ENCODE peak calls at places on chromosomes 12 and 14, in nine cellular contexts. W is SK-N-SH, P is cardiac muscle cell, Z is keratinocyte, T is Peyer's patch, C is A549, L is fibroblast of lung, O is tibial nerve, N is endothelial cell of umbilical vein. F is an unnamed sample. For H3K4me1, the result is how much of the 10 kb centered on the place peaks cover.

GRCh38 chr14:91413547-91414474 is 3.8 kb downstream of the CCDC88C start:
- DNase-seq in W (no peak), T (peak), O (no peak), L (no peak), N (no peak), P (no peak), C (no peak), Z (no peak), F (no peak)

GRCh38 chr12:122862872-122863701 is 27.8 kb downstream of the HIP1R start:
- DNase-seq in N (no peak), L (no peak), Z (no peak), C (no peak), O (no peak), T (peak), W (peak), P (no peak), F (no peak)

GRCh38 chr12:64175254-64175945 is 46.7 kb downstream of the KICS2 start:
- DNase-seq in L (peak), T (no peak), C (peak), O (no peak), N (no peak), P (no peak), W (no peak), Z (no peak), F (no peak)

GRCh38 chr12:83477289-83477688 is 790.6 kb downstream of the TMTC2 start:
- DNase-seq in Z (no peak), L (no peak), C (no peak), T (no peak), W (no peak), O (no peak), N (no peak), P (no peak), F (no peak)

GRCh38 chr12:96190403-96191170 is 3.6 kb upstream of the ELK3 start:
- DNase-seq in L (no peak), T (no peak), W (no peak), P (peak), O (no peak), Z (no peak), N (no peak), C (no peak), F (no peak)

GRCh38 chr14:41297961-41298690 is 308.6 kb upstream of the LRFN5 start:
- DNase-seq in W (no peak), N (no peak), C (no peak), O (no peak), Z (no peak), P (no peak), T (no peak), L (no peak), F (no peak)

GRCh38 chr14:68735836-68736235 is 57.0 kb downstream of the ZFP36L1 start:
- DNase-seq in P (no peak), L (peak), N (no peak), O (peak), C (no peak), Z (no peak), T (no peak), W (no peak), F (no peak)

GRCh38 chr12:130819681-130820080 is 19.4 kb downstream of the STX2 start:
- DNase-seq in T (no peak), Z (no peak), N (no peak), O (no peak), P (no peak), L (no peak), W (no peak), C (no peak), F (no peak)

GRCh38 chr12:92381856-92382255 is 236.2 kb upstream of the BTG1 start:
- DNase-seq in O (no peak), N (no peak), C (no peak), T (no peak), P (no peak), Z (no peak), L (no peak), W (no peak), F (no peak)

GRCh38 chr12:47739959-47740358 is 14.7 kb upstream of the ENDOU start:
- DNase-seq in N (no peak), T (peak), Z (no peak), P (no peak), O (no peak), C (no peak), W (no peak), L (no peak), F (peak)

GRCh38 chr14:75170797-75171196 is 5.6 kb downstream of the TMED10 start:
- DNase-seq in W (no peak), L (no peak), C (no peak), O (no peak), P (no peak), Z (no peak), N (no peak), T (no peak), F (no peak)

GRCh38 chr12:5561057-5561456 is 129.1 kb downstream of the NTF3 start:
- DNase-seq in C (peak), Z (no peak), L (no peak), N (no peak), O (no peak), P (no peak), T (no peak), W (no peak), F (no peak)

GRCh38 chr12:110337912-110338710 is 57.1 kb downstream of the ATP2A2 start:
- DNase-seq in L (no peak), C (no peak), N (no peak), P (no peak), O (no peak), Z (no peak), W (no peak), T (no peak), F (no peak)

GRCh38 chr14:89231426-89232113 is 185.5 kb downstream of the FOXN3 start:
- DNase-seq in Z (no peak), W (no peak), P (no peak), N (no peak), O (no peak), L (no peak), T (no peak), C (no peak), F (no peak)

GRCh38 chr12:71397433-71397954 is 42.1 kb upstream of the LGR5 start:
- DNase-seq in Z (no peak), L (no peak), C (no peak), T (no peak), N (no peak), O (no peak), W (no peak), P (no peak), F (no peak)

GRCh38 chr12:54051916-54052744 is 1.5 kb upstream of the HOXC4 start:
- DNase-seq in T (no peak), Z (no peak), P (no peak), L (no peak), C (no peak), O (no peak), N (no peak), W (peak), F (no peak)

GRCh38 chr12:90627180-90627896 is 327.6 kb downstream of the CCER1 start:
- DNase-seq in P (no peak), W (no peak), O (no peak), Z (no peak), T (no peak), N (peak), L (no peak), C (no peak), F (no peak)

GRCh38 chr12:109460538-109460937 is 16.6 kb downstream of the KCTD10 start:
- DNase-seq in W (no peak), T (no peak), C (no peak), L (no peak), O (no peak), P (no peak), N (no peak), Z (no peak), F (no peak)

GRCh38 chr12:62724947-62725447 is 210.0 kb downstream of the PPM1H start:
- DNase-seq in Z (peak), T (no peak), O (no peak), C (peak), L (peak), W (no peak), N (peak), P (peak), F (no peak)

GRCh38 chr12:130204441-130204840 is 42.2 kb downstream of the FZD10 start:
- DNase-seq in T (no peak), N (no peak), Z (no peak), L (no peak), W (no peak), C (no peak), P (no peak), O (no peak), F (no peak)

GRCh38 chr14:90491221-90491867 is 94.5 kb downstream of the CALM1 start:
- DNase-seq in N (peak), Z (no peak), O (peak), P (no peak), L (peak), C (no peak), W (peak), T (no peak), F (peak)

GRCh38 chr12:89768586-89769482 is 60.2 kb upstream of the ATP2B1 start:
- DNase-seq in T (no peak), Z (peak), L (peak), C (peak), N (no peak), P (no peak), W (no peak), O (no peak), F (no peak)

GRCh38 chr12:18141583-18141982 is 51.6 kb upstream of the RERGL start:
- DNase-seq in L (peak), W (no peak), Z (peak), C (no peak), N (no peak), P (no peak), T (no peak), O (no peak), F (no peak)

GRCh38 chr14:53391156-53391555 is 238.0 kb upstream of the DDHD1 start:
- DNase-seq in O (no peak), W (no peak), L (peak), P (no peak), Z (no peak), N (no peak), T (no peak), C (no peak), F (no peak)

DNA sequence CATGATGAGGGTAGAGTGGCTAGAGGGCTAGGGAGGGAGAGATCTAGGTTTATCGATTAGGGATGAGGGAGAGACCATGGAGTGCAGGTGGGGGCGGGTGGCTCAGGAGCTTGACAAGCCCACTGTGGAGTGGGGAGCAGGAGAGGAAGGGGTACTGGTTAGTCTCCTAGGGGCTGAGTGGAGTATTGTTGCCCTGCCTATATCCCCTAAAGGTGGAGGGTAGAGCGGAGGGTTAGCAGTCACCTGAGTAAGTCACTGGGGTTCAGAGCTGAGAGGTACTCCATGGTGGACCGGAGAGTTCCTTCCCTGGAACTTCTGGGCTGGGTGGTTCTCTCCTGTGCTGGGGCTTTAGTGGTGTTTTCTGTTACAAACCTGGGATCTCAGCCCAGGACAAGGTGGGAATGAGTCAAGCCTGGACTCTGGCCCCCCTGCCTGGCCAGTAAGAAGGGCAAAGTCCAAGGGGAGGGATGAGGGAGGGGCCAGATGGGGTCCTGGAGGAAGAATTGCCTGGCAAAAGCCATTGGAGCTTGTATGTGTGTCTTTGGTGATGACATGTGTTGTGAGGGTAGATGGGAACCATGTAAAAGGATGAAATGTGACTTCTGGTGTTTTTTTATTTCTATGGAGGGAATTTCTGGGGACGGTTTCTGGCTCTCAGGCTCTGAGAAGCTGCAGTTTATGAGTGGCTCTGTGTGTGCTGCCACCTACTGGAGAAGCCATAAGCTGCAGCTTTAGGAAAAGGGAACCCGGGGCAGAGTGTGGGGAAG is at the start of gene CIDEB:
- DNase-seq in W (peak), O (peak), C (peak), T (peak), P (peak), L (peak), N (peak), Z (no peak), F (no peak)
- H3K4me1 ChIP-seq in W (under half), O (under half), C (under half), T (under half), P (under half), L (under half), N (under half), Z (under half), F (under half)

GRCh38 chr12:48979602-48980388 is 1.7 kb downstream of the WNT1 start:
- DNase-seq in Z (no peak), N (no peak), L (no peak), W (no peak), T (no peak), P (no peak), O (no peak), C (no peak), F (no peak)

GRCh38 chr12:48978741-48979601 is 849 bp downstream of the WNT1 start:
- DNase-seq in O (no peak), C (no peak), P (no peak), W (no peak), Z (no peak), N (no peak), T (no peak), L (no peak), F (no peak)

GRCh38 chr12:48977290-48978281 is 536 bp upstream of the WNT1 start:
- DNase-seq in Z (no peak), T (peak), O (peak), N (no peak), W (peak), L (no peak), C (peak), P (no peak), F (no peak)

GRCh38 chr12:48980389-48980952 is 2.3 kb downstream of the WNT1 start:
- DNase-seq in O (no peak), Z (no peak), P (no peak), W (peak), L (no peak), C (peak), T (peak), N (no peak), F (no peak)

GRCh38 chr12:48978291-48978740 is at the start of gene WNT1:
- DNase-seq in C (no peak), N (no peak), O (no peak), Z (no peak), P (no peak), T (no peak), L (no peak), W (peak), F (no peak)
- TF ChIP-seq CTCF in C (peak), N (no peak), O (peak), Z (no peak), P (no peak), T (no peak), L (no peak), W (peak), F (no peak)

GRCh38 chr12:49823350-49823749 is 4.9 kb downstream of the NCKAP5L start:
- DNase-seq in W (no peak), L (no peak), Z (no peak), C (no peak), P (no peak), O (no peak), N (no peak), T (no peak), F (no peak)

GRCh38 chr12:49823951-49824350 is 4.3 kb downstream of the NCKAP5L start:
- DNase-seq in T (no peak), N (no peak), W (no peak), P (no peak), O (no peak), C (no peak), L (no peak), Z (no peak), F (no peak)

GRCh38 chr12:49824416-49824815 is 3.8 kb downstream of the NCKAP5L start:
- DNase-seq in W (no peak), L (no peak), Z (no peak), C (no peak), O (no peak), P (no peak), N (no peak), T (no peak), F (no peak)

GRCh38 chr12:49819786-49820185 is 8.4 kb downstream of the NCKAP5L start:
- DNase-seq in T (no peak), L (no peak), O (no peak), Z (no peak), P (no peak), W (no peak), C (no peak), N (no peak), F (no peak)

DNA sequence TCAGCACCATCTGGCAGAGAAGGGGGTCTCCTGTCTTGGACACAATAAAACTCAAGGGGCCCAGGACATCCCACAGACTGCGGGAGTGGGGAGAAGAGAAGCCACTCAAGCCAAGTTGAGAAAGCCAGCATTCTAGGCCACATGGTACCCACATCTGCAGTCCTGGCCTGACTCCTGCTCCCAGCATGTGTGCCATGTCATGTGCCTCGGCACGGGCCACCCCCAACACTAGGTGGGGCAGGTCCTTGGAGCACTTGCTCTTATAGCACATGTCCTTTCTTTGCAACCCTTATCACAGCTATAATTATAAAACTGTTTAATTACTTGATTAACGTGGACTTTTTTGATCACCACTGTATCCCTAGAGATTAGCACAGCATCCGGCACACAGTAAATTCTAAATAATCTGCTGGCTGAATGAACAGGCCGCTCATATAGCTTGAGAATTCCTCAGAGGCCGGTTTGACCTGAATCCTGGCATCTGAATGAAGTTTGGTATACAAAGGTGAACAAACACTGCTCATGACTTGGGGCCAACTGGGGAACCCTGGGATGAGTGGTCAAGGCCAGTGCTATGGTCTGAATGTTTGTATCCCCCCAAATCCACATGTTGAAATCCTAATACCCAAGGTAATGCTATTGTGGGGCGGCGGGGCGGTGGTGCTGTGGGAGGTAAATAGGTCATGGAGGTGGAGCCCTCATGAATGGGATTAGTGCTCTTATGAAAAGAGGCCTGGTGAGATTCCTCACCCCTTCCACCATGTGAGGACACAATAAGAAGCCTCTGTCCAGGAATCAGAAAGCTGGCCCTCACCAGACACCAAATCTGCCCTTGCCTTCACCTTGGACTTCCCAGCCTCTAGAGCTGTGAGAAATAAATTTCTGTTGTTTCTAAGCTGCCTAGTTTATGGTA is 6.6 kb downstream of the NCKAP5L start:
- DNase-seq in T (no peak), W (no peak), O (no peak), Z (no peak), C (no peak), P (no peak), L (no peak), N (no peak), F (no peak)
- H3K4me1 ChIP-seq in T (under half), W (under half), O (half or more), Z (under half), C (under half), P (under half), L (under half), N (under half), F (under half)

DNA sequence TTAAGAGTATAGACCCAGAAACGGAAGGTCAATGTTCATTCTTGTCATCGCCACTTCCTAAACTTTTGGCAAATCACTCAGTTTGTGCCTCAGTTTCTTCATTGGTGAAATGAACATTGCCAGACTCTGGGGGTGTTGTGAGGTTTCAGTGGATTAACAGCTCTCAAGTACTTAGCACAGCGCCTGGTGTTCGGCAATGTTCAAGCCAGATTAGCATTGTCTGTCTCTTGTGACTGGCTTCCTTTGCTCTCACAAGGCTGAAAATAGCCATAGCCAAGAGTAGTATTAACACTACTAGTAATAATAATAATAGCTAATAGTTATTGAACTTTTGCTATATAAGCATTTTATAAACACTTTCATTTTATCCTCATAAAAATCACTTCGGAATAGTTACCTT is 71.9 kb downstream of the C12orf75 start:
- DNase-seq in O (no peak), C (no peak), W (no peak), Z (no peak), P (no peak), N (no peak), T (no peak), L (no peak), F (no peak)
- TF ChIP-seq CTCF in O (no peak), C (no peak), W (no peak), Z (no peak), P (no peak), N (no peak), T (no peak), L (no peak), F (no peak)

DNA sequence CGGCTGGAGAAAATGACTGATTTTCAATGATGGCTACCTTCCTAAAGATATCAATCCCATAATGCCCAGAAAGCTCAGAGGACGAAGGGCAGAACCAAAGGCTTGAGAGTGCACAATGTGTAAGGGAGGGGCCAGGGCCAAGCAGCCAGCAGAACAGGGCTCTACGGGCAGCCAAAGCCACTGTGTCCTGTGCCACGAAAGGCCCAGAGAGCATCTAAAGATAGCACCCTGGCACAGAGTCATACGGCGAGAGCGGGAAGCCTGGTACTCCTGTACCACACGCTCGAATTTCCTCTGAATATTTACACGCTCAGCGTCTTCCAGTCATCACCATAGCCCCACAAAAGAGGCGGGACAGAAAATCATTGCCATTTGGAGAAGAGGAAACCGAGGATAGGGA is 39.5 kb downstream of the PRMT8 start:
- DNase-seq in W (no peak), O (no peak), L (no peak), C (no peak), P (no peak), Z (no peak), N (no peak), T (no peak), F (no peak)
- H3K4me1 ChIP-seq in W (under half), O (under half), L (under half), C (under half), P (under half), Z (under half), N (under half), T (under half), F (under half)